ENCODE peak calls at places on chromosomes 6 and 20, in eight cellular contexts. A is Peyer's patch, T is fibroblast of villous mesenchyme, L is B cell, O is left lung, D is uterus, I is WTC11, Y is nephron progenitor cell. C is an unnamed sample.

GRCh38 chr20:61455508-61456215 is 203.6 kb downstream of the CDH4 start:
- DNase-seq in A (no peak), T (no peak), L (no peak), O (no peak), D (no peak), I (no peak), Y (no peak), C (no peak)

GRCh38 chr6:36682328-36683144 is 4.0 kb downstream of the CDKN1A start:
- DNase-seq in A (peak), T (peak), L (peak), O (peak), D (peak), I (no peak), Y (no peak), C (peak)

GRCh38 chr6:162906479-162906878 is 178.7 kb downstream of the PACRG start:
- DNase-seq in A (no peak), T (no peak), L (no peak), O (no peak), D (no peak), I (no peak), Y (no peak), C (no peak)

GRCh38 chr6:71294121-71294523 is 5.5 kb downstream of the OGFRL1 start:
- DNase-seq in A (no peak), T (peak), L (no peak), O (no peak), D (no peak), I (no peak), Y (no peak), C (no peak)

GRCh38 chr6:34169897-34170296 is 24.0 kb upstream of the GRM4 start:
- DNase-seq in A (no peak), T (no peak), L (no peak), O (no peak), D (no peak), I (no peak), Y (no peak), C (no peak)

GRCh38 chr20:59308493-59309201 is 8.2 kb downstream of the EDN3 start:
- DNase-seq in A (peak), T (no peak), L (no peak), O (no peak), D (no peak), I (no peak), Y (no peak), C (no peak)

GRCh38 chr6:22149501-22150490 is 147.0 kb downstream of the PRL start:
- DNase-seq in A (no peak), T (peak), L (no peak), O (no peak), D (no peak), I (no peak), Y (peak), C (no peak)

GRCh38 chr6:99296261-99296660 is 53.2 kb downstream of the FAXC start:
- DNase-seq in A (no peak), T (no peak), L (no peak), O (no peak), D (no peak), I (no peak), Y (no peak), C (no peak)

GRCh38 chr6:93989630-93990029 is 570.3 kb upstream of the EPHA7 start:
- DNase-seq in A (no peak), T (no peak), L (no peak), O (no peak), D (no peak), I (no peak), Y (no peak), C (no peak)

GRCh38 chr6:85552652-85553051 is 41.0 kb downstream of the SNX14 start:
- DNase-seq in A (no peak), T (no peak), L (no peak), O (no peak), D (no peak), I (no peak), Y (no peak), C (no peak)

GRCh38 chr6:28892525-28892924 is 31.3 kb downstream of the TRIM27 start:
- DNase-seq in A (no peak), T (no peak), L (no peak), O (no peak), D (no peak), I (no peak), Y (no peak), C (no peak)

GRCh38 chr6:157629220-157629619 is 193.8 kb upstream of the SNX9 start:
- DNase-seq in A (no peak), T (peak), L (no peak), O (no peak), D (no peak), I (no peak), Y (no peak), C (no peak)

GRCh38 chr20:9015984-9016324 is 52.9 kb upstream of the PLCB4 start:
- DNase-seq in A (no peak), T (peak), L (no peak), O (no peak), D (no peak), I (peak), Y (no peak), C (no peak)

GRCh38 chr20:57170343-57170742 is 96.1 kb downstream of the BMP7 start:
- DNase-seq in A (peak), T (no peak), L (no peak), O (no peak), D (no peak), I (no peak), Y (peak), C (no peak)

GRCh38 chr20:39893013-39893685 is 795.9 kb downstream of the MAFB start:
- DNase-seq in A (no peak), T (peak), L (no peak), O (no peak), D (no peak), I (no peak), Y (no peak), C (no peak)

GRCh38 chr20:18004389-18005031 is 35.7 kb downstream of the MGME1 start:
- DNase-seq in A (no peak), T (peak), L (no peak), O (no peak), D (no peak), I (no peak), Y (no peak), C (no peak)

GRCh38 chr6:25789475-25789874 is 34.9 kb downstream of the SLC17A4 start:
- DNase-seq in A (no peak), T (no peak), L (no peak), O (no peak), D (no peak), I (no peak), Y (no peak), C (no peak)

GRCh38 chr20:46512943-46513844 is at the start of gene ZNF334:
- DNase-seq in A (peak), T (peak), L (no peak), O (peak), D (peak), I (peak), Y (peak), C (peak)

GRCh38 chr6:167558213-167558869 is 233.5 kb downstream of the TTLL2 start:
- DNase-seq in A (no peak), T (no peak), L (no peak), O (no peak), D (no peak), I (no peak), Y (no peak), C (no peak)

GRCh38 chr20:57481281-57481711 is 43.6 kb downstream of the CTCFL start:
- DNase-seq in A (no peak), T (no peak), L (no peak), O (no peak), D (no peak), I (no peak), Y (no peak), C (peak)

GRCh38 chr6:129638055-129639019 is 71.6 kb downstream of the ARHGAP18 start:
- DNase-seq in A (no peak), T (peak), L (no peak), O (no peak), D (no peak), I (no peak), Y (no peak), C (no peak)

GRCh38 chr6:32785781-32786533 is 22.6 kb upstream of the HLA-DQB2 start:
- DNase-seq in A (no peak), T (peak), L (no peak), O (no peak), D (peak), I (peak), Y (peak), C (peak)

GRCh38 chr6:31186052-31186734 is 15.7 kb upstream of the POU5F1 start:
- DNase-seq in A (peak), T (peak), L (peak), O (peak), D (peak), I (no peak), Y (no peak), C (no peak)

GRCh38 chr20:56590888-56591287 is 38.2 kb upstream of the TFAP2C start:
- DNase-seq in A (no peak), T (no peak), L (no peak), O (no peak), D (no peak), I (no peak), Y (no peak), C (no peak)

GRCh38 chr6:17265570-17265969 is 15.6 kb upstream of the RBM24 start:
- DNase-seq in A (no peak), T (no peak), L (no peak), O (no peak), D (no peak), I (no peak), Y (no peak), C (no peak)

GRCh38 chr6:16301511-16301910 is 63.1 kb downstream of the GMPR start:
- DNase-seq in A (no peak), T (no peak), L (no peak), O (no peak), D (no peak), I (no peak), Y (no peak), C (peak)

GRCh38 chr6:140485740-140486467 is 1111.5 kb upstream of the CITED2 start:
- DNase-seq in A (no peak), T (peak), L (no peak), O (no peak), D (peak), I (no peak), Y (no peak), C (no peak)

GRCh38 chr6:21102624-21103023 is 490.9 kb upstream of the SOX4 start:
- DNase-seq in A (no peak), T (no peak), L (no peak), O (no peak), D (no peak), I (no peak), Y (no peak), C (no peak)

GRCh38 chr20:49888341-49889244 is 26.7 kb downstream of the SPATA2 start:
- DNase-seq in A (no peak), T (peak), L (peak), O (no peak), D (peak), I (peak), Y (peak), C (peak)

GRCh38 chr20:49890651-49891361 is 24.5 kb downstream of the SPATA2 start:
- DNase-seq in A (no peak), T (no peak), L (no peak), O (no peak), D (peak), I (peak), Y (no peak), C (no peak)

GRCh38 chr20:49889245-49889942 is 25.9 kb downstream of the SPATA2 start:
- DNase-seq in A (no peak), T (no peak), L (no peak), O (no peak), D (no peak), I (no peak), Y (no peak), C (no peak)

GRCh38 chr20:49891486-49891885 is 23.8 kb downstream of the SPATA2 start:
- DNase-seq in A (no peak), T (no peak), L (no peak), O (no peak), D (no peak), I (no peak), Y (no peak), C (no peak)

DNA sequence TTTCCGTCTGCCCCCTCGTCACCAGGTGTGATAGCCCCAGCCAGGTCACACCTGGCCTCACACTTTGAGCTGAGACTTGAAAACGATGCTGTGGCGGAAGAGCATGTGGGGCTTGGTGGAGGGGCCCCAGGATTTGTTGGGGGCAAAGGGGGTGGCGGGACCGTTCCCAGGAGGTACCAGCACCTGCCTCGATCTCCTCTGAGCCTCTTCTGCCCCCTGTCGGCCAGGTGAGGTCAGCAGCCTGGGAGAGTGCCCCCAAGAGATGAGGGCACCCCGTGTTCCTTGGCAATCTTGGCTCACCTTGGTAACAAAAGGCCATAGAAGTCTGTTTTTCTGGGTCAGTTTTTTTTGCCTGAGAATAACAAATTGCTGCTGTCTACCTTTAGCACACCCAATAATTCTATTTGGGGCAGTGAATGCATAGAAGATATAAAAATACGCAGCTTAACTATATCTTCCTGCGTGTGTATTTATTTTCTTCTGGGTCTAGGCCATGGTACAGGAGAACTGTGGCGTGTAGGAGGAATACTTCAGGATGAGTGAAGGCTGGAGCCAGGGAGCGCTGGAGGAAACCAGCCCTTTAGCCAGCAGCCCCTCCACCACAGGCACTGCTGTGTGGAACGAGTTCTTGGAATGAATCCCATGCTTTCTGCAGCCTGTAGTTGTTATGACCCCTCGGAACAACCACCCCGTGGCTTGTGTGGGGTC is 25.2 kb downstream of the SPATA2 start:
- DNase-seq in A (no peak), T (no peak), L (no peak), O (no peak), D (no peak), I (peak), Y (no peak), C (no peak)
- TF ChIP-seq CTCF in A (no peak), T (no peak), L (peak), O (no peak), D (no peak), I (peak), Y (no peak), C (no peak)

DNA sequence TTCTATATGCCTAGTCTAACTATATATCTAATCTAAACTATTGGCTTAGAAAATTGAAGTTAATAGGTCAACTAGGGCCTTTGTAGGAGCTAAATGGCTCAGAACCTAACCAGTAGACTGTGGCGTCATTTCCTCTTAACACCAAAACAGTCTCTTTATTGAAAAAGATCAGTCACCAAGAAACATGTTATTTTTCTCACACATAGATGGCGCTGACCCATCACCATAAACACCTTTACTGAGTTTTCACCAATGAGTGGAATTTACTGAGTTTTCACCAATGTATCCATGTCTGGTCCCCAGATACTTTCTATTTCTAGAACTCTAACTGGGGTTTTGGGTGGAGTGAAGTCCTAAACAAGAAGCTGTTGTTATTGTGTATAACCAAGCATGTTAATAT is 636.0 kb downstream of the BCKDHB start:
- DNase-seq in A (no peak), T (peak), L (no peak), O (no peak), D (no peak), I (no peak), Y (no peak), C (no peak)
- TF ChIP-seq CTCF in A (no peak), T (peak), L (no peak), O (no peak), D (no peak), I (peak), Y (peak), C (no peak)

GRCh38 chr6:104625536-104625935 is 234.2 kb downstream of the HACE1 start:
- DNase-seq in A (no peak), T (peak), L (no peak), O (no peak), D (no peak), I (no peak), Y (no peak), C (no peak)

GRCh38 chr6:104617541-104618072 is 242.1 kb downstream of the HACE1 start:
- DNase-seq in A (no peak), T (no peak), L (no peak), O (no peak), D (no peak), I (no peak), Y (no peak), C (no peak)

GRCh38 chr6:104623052-104623690 is 236.5 kb downstream of the HACE1 start:
- DNase-seq in A (no peak), T (peak), L (no peak), O (no peak), D (no peak), I (peak), Y (peak), C (no peak)
- TF ChIP-seq CTCF in A (no peak), T (peak), L (no peak), O (no peak), D (no peak), I (no peak), Y (no peak), C (no peak)

DNA sequence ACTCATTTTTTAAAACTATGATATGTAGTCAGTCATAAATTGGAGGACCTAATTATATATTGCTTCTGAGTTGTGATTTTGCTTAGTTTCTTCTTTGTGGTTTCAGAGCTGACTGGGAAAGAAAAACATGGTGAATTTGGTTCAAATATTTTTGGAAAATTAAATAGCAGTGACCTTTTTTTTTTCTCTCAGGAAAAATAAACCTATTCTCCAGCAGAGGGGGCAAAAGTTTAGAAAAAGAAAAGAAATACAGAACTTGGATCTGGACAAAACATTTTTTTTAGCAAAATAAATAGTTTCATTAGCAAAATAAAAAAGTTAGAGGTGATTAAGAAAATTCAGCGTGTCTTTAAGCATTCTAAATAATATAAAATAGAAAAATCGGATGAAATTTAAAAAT is 10.2 kb downstream of the COL10A1 start:
- DNase-seq in A (no peak), T (no peak), L (no peak), O (no peak), D (no peak), I (no peak), Y (no peak), C (no peak)
- TF ChIP-seq CTCF in A (peak), T (peak), L (no peak), O (no peak), D (no peak), I (no peak), Y (peak), C (no peak)

GRCh38 chr6:149651056-149651455 is 2.5 kb upstream of the KATNA1 start:
- DNase-seq in A (no peak), T (no peak), L (no peak), O (no peak), D (no peak), I (no peak), Y (no peak), C (peak)

GRCh38 chr6:149642829-149643580 is 5.5 kb downstream of the KATNA1 start:
- DNase-seq in A (no peak), T (peak), L (no peak), O (no peak), D (no peak), I (no peak), Y (no peak), C (no peak)

GRCh38 chr6:149646599-149646998 is 1.9 kb downstream of the KATNA1 start:
- DNase-seq in A (no peak), T (no peak), L (no peak), O (no peak), D (no peak), I (no peak), Y (no peak), C (no peak)

DNA sequence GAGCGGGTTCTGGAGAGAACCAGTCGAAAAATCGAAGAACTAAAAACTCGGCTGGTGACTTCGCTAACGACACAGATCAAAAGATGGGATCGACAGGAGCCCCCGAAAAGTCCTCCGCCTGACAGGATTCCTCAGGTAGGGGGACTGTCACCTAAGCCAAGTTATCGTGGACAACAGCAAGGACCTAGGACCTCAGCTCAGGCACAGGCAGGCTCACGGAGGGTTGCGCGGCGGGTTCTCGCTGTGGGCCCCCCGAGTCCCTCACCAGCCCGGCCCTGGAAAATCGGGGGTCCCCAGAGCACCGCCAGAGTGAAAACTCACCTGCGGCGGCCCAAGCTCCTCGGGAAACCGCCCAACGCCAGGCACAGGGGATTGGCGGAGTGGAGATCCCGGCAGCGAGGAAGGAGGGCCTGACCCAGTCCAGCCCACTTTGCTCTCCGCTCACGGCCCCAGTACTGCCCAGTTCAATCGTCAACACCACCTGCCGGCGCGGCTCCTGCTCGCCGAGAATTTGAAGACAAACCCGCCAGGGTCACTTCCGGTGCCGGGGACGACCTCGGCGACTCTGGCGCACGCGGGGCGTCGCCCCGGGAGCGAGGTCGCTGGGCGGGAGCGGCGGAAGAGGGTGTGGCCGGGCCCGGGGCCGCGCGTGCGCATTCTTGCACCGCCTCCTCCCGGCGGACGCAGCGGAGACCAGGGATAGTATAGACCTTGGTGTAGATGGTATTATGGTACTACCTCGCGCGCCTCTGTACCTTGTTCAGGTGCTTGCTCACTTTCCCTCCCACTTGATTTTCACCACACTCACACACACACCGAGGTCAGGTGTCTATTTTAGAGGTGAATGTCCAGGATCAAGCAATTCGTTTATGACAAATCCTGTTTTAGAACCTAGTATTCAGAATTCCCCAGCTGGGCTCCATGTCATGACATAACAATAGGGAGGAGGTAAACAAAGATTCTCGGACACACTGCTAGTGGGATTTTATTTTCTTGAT is at the start of gene KATNA1:
- DNase-seq in A (peak), T (peak), L (peak), O (peak), D (peak), I (peak), Y (peak), C (peak)
- TF ChIP-seq CTCF in A (no peak), T (no peak), L (no peak), O (no peak), D (peak), I (no peak), Y (no peak), C (no peak)

GRCh38 chr6:42963179-42963854 is 2.8 kb downstream of the GNMT start:
- DNase-seq in A (no peak), T (no peak), L (no peak), O (no peak), D (no peak), I (no peak), Y (no peak), C (no peak)

GRCh38 chr6:42961020-42961470 is 491 bp downstream of the GNMT start:
- DNase-seq in A (no peak), T (no peak), L (no peak), O (no peak), D (no peak), I (no peak), Y (no peak), C (no peak)

GRCh38 chr6:42962096-42962495 is 1.5 kb downstream of the GNMT start:
- DNase-seq in A (no peak), T (no peak), L (no peak), O (no peak), D (no peak), I (no peak), Y (no peak), C (no peak)

GRCh38 chr6:42962502-42963178 is 2.1 kb downstream of the GNMT start:
- DNase-seq in A (no peak), T (no peak), L (no peak), O (no peak), D (no peak), I (no peak), Y (no peak), C (no peak)

GRCh38 chr6:42963855-42964605 is 3.5 kb downstream of the GNMT start:
- DNase-seq in A (no peak), T (peak), L (no peak), O (no peak), D (no peak), I (peak), Y (peak), C (peak)
- TF ChIP-seq CTCF in A (no peak), T (peak), L (no peak), O (no peak), D (no peak), I (no peak), Y (no peak), C (peak)